ENCODE peak calls at places on chromosome 9, in four cellular contexts. T is A549, B is gastrocnemius medialis, O is heart left ventricle. A is an unnamed sample.

GRCh38 chr9:14098102-14098501 is 215.8 kb downstream of the NFIB start:
- DNase-seq in T (peak; percentile 34), B (no peak), O (no peak), A (no peak)

GRCh38 chr9:89428901-89429890 is 68.7 kb downstream of the SEMA4D start:
- DNase-seq in T (peak; percentile 13), B (no peak), O (no peak), A (no peak)

GRCh38 chr9:23088932-23089364 is 642.3 kb downstream of the DMRTA1 start:
- DNase-seq in T (peak; percentile 1), B (no peak), O (no peak), A (no peak)

GRCh38 chr9:130522233-130522808 is 57.1 kb upstream of the FUBP3 start:
- DNase-seq in T (no peak), B (no peak), O (no peak), A (no peak)

GRCh38 chr9:18480649-18481048 is 6.7 kb downstream of the ADAMTSL1 start:
- DNase-seq in T (no peak), B (no peak), O (no peak), A (no peak)

GRCh38 chr9:136661641-136662325 is 933 bp upstream of the EGFL7 start:
- DNase-seq in T (no peak), B (no peak), O (peak; percentile 34), A (no peak)

GRCh38 chr9:108234811-108235210 is 621.0 kb downstream of the ACTL7B start:
- DNase-seq in T (no peak), B (no peak), O (no peak), A (no peak)

GRCh38 chr9:10045598-10045997 is 567.2 kb downstream of the PTPRD start:
- DNase-seq in T (peak; percentile 10), B (no peak), O (no peak), A (no peak)

GRCh38 chr9:129324808-129325491 is 146.9 kb upstream of the IER5L start:
- DNase-seq in T (no peak), B (no peak), O (no peak), A (no peak)

GRCh38 chr9:106616026-106616425 is 246.9 kb upstream of the ZNF462 start:
- DNase-seq in T (no peak), B (no peak), O (no peak), A (no peak)

GRCh38 chr9:69971643-69972449 is 71.8 kb upstream of the MAMDC2 start:
- DNase-seq in T (peak; percentile 52), B (peak; percentile 59), O (peak; percentile 54), A (no peak)

GRCh38 chr9:113151696-113152630 is 1.2 kb downstream of the SLC31A2 start:
- DNase-seq in T (no peak), B (no peak), O (no peak), A (no peak)

GRCh38 chr9:113148377-113148715 is 2.5 kb upstream of the SLC31A2 start:
- DNase-seq in T (no peak), B (no peak), O (no peak), A (no peak)

GRCh38 chr9:113148996-113149960 is 1.5 kb upstream of the SLC31A2 start:
- DNase-seq in T (no peak), B (no peak), O (no peak), A (no peak)

GRCh38 chr9:113152699-113153098 is 1.9 kb downstream of the SLC31A2 start:
- DNase-seq in T (no peak), B (no peak), O (no peak), A (no peak)

GRCh38 chr9:113150670-113151591 is at the start of gene SLC31A2:
- DNase-seq in T (peak; percentile 88), B (peak; percentile 86), O (peak; percentile 90), A (peak; percentile 95)
- TF ChIP-seq POLR2A in T (peak; percentile 41), B (peak; percentile 70), O (peak; percentile 82), A (peak; percentile 42)

DNA sequence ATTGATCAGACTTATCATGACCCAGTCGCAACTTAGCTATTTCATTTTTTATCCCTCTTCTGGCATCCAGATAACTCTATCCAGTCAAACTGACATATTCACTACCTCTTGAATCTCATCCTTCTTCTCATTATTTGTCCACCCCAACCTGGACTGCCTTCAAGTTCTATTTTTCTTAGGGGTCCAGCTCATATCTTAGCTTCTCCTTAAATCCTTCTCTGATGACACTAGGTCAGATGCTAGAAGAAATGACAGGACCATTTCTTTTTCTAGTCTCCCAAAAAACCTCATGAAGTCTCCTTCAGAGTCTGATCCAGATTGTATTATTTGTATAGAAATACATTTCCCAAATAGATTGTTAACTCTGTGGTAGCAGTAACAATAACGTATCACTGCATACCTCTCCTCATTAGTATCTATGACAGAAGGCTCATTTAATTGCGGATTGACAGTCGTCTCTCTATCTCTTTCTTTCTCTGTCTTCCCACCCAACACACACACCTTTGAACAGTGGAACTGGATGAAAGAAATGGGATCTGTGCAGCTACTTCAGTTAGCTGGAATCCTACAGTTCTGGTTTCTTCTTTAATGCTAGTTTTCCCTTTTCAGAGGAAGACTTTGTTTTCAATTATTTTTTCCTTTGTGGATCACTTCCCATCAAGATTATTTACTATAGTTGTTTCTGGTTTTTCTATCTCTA is 33.5 kb downstream of the ALDH1A1 start:
- DNase-seq in T (no peak), B (no peak), O (no peak), A (no peak)
- H3K4me3 ChIP-seq in T (peak overlapping the region; percentile 18), B (no peak overlapping the region), O (no peak overlapping the region), A (no peak overlapping the region)

DNA sequence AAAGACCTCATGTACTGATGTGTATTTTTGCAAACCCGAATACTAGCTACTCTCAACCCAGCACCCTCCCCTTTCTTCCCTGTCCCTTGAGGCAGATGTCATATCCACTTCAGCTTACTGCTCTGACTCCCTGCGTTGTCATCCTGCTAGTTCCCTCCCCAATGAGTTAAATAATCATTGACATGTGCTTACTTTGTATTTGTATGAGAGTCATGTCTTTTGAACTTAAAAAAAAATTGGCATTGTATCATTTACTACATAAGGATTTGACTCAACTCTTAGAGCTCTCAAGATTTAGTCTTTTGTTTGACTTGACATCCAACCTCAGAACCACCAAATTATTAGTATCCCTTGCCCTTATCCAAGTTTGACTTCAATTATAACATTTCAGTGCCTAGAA is 219.7 kb upstream of the TUT7 start:
- DNase-seq in T (no peak), B (no peak), O (no peak), A (no peak)
- H3K9me3 ChIP-seq in T (no peaks in the 10 kb centered on the region), B (no peaks in the 10 kb centered on the region), O (no peaks in the 10 kb centered on the region), A (peaks cover 8% of the 10 kb centered on the region)

DNA sequence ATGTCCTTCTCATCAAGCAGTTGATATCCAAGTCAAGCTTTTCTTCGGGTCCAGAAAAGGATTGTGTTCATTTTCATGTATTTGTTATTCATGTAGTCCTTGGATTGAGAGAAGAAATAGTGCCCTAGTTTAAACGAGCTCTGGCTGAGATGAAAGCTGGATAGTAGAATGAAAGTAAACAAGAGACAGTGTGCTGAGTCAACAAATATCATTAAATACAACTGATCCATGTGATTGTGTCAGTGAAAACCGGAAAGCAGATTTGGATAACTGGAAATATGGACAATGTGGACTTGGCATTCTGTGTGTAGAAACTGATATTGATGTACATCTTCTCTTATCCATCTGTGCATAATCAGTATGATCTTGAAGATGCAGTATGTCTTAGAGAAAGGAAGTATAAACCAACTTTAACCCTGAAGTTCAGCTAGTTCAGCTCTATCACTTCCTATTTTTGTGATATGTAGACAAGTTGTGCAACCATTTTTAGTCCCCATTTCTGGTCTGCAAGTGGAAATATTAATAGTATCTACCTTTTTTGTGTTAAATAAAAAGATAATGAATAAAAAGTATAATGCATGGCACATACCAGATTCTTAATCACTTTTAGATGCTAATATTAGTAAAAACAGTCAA is 4.4 kb downstream of the MUSK start:
- DNase-seq in T (no peak), B (no peak), O (no peak), A (no peak)
- TF ChIP-seq POLR2A in T (no peak), B (no peak), O (no peak), A (no peak)

DNA sequence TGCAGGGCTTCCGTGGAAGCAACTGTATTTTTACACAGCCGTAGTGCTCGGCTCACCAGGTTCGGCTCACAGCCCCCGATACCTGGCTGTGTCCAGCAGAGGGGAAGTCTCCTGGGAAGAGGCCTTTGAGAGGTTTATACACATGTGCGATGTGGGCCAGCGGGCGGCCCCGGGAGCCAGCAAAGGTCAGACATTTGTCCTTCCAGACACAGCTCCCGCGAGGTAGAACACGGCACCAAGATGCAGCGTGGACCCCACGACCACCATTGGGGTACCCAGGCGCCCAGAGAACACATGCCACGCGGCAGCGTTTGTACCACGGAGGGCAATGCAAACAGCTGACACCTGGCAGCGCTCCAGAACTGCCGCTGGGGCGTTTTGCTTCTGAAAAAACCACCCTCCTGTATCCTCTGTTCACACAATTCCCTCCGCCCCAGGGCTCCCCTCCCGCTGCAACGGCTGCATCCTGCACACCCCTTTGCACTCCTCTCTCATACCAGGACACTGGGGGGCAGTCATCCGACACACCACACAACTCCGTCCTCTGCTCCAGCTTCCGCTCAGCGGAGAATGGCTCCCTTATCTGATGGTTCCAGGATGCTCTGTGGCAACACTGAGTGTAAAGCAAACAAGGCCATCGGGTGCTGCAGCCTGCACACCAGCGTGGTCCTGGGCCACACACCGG is 235.3 kb downstream of the SYK start:
- DNase-seq in T (peak; percentile 91), B (peak; percentile 82), O (peak; percentile 77), A (peak; percentile 94)
- H3K4me3 ChIP-seq in T (no peak overlapping the region), B (no peak overlapping the region), O (no peak overlapping the region), A (no peak overlapping the region)

A was measured in esophagus muscularis mucosa.